ENCODE peak calls at places on chromosomes 5 and 9, in ten cellular contexts. W is stimulated activated CD4-positive, alpha-beta T cell treated with anti-CD3 and anti-CD28 coated beads, Interleukin-2, amount 100 ng/mL, for 48 hours; V is NCI-H1694; F is kidney tubule cell; U is activated CD8-positive, alpha-beta T cell treated with anti-CD3 and anti-CD28 coated beads, Interleukin-2, amount 10 ng/mL, durations not matched to agents 7 days and 5 days; Q is kidney epithelial cell; G is Calu3; A is amygdala; N is ACHN; X is WERI-Rb-1. L is an unnamed sample.

GRCh38 chr5:61866930-61867329 is 439.1 kb upstream of the KIF2A start:
- DNase-seq in V (no peak), U (peak), W (no peak), G (peak), X (no peak), F (peak), A (no peak), Q (peak), N (peak), L (no peak)

GRCh38 chr9:134784612-134785305 is 95.9 kb upstream of the FCN2 start:
- DNase-seq in Q (no peak), A (no peak), G (no peak), X (no peak), W (no peak), V (no peak), F (no peak), N (no peak), U (no peak), L (no peak)

GRCh38 chr5:75734913-75735789 is 17.9 kb upstream of the POC5 start:
- DNase-seq in N (peak), A (peak), V (no peak), F (peak), G (peak), Q (peak), W (no peak), U (peak), X (peak), L (peak)

GRCh38 chr5:168782172-168782571 is 203.0 kb upstream of the PANK3 start:
- DNase-seq in V (no peak), N (no peak), X (peak), F (no peak), U (no peak), Q (no peak), G (no peak), W (no peak), A (no peak), L (no peak)

GRCh38 chr9:75027187-75028107 is 646 bp downstream of the CARNMT1 start:
- DNase-seq in A (peak), F (peak), N (peak), W (peak), G (peak), X (peak), Q (no peak), U (peak), V (no peak), L (peak)

GRCh38 chr9:69504058-69504457 is 168.1 kb downstream of the APBA1 start:
- DNase-seq in U (no peak), Q (no peak), W (no peak), X (no peak), V (no peak), N (no peak), F (no peak), A (no peak), G (no peak), L (no peak)

GRCh38 chr9:129177791-129178578 is at the start of gene IER5L:
- DNase-seq in W (peak), F (peak), Q (peak), V (peak), X (peak), U (peak), N (peak), G (peak), A (peak), L (peak)

GRCh38 chr5:95283761-95284511 is 958 bp downstream of the MCTP1 start:
- DNase-seq in U (peak), G (peak), F (peak), V (peak), Q (no peak), W (no peak), X (peak), N (peak), A (peak), L (peak)

GRCh38 chr9:112971415-112971814 is 40.6 kb downstream of the ZNF883 start:
- DNase-seq in G (peak), F (peak), X (peak), N (peak), U (no peak), Q (no peak), A (no peak), W (no peak), V (no peak), L (peak)

GRCh38 chr5:104084896-104085295 is 522.3 kb upstream of the NUDT12 start:
- DNase-seq in A (no peak), W (no peak), F (no peak), N (no peak), U (no peak), X (no peak), V (no peak), Q (no peak), G (no peak), L (no peak)

GRCh38 chr9:91062281-91062680 is 260.7 kb downstream of the SYK start:
- DNase-seq in G (no peak), N (no peak), A (no peak), V (no peak), Q (no peak), U (no peak), X (no peak), F (no peak), W (no peak), L (no peak)

GRCh38 chr5:88647901-88648300 is 235.1 kb downstream of the MEF2C start:
- DNase-seq in Q (no peak), V (no peak), G (no peak), X (no peak), W (no peak), F (no peak), N (no peak), A (no peak), U (no peak), L (no peak)

GRCh38 chr9:69385474-69386091 is 60.6 kb downstream of the ENTREP1 start:
- DNase-seq in A (no peak), F (peak), U (no peak), W (no peak), G (no peak), V (no peak), Q (no peak), N (no peak), X (no peak), L (no peak)

GRCh38 chr5:143372187-143372829 is 31.2 kb downstream of the NR3C1 start:
- DNase-seq in W (no peak), F (peak), N (no peak), G (no peak), X (no peak), A (no peak), U (no peak), V (no peak), Q (no peak), L (no peak)

GRCh38 chr5:40497573-40497972 is 182.1 kb upstream of the PTGER4 start:
- DNase-seq in U (no peak), G (no peak), X (no peak), N (no peak), F (peak), Q (no peak), V (no peak), A (no peak), W (no peak), L (no peak)

GRCh38 chr9:91166796-91167366 is 194.8 kb downstream of the AUH start:
- DNase-seq in X (no peak), F (peak), V (no peak), A (no peak), G (no peak), U (no peak), W (no peak), Q (no peak), N (no peak), L (no peak)

GRCh38 chr9:136526625-136527066 is 19.2 kb downstream of the NOTCH1 start:
- DNase-seq in A (peak), V (no peak), F (no peak), N (no peak), W (no peak), Q (no peak), U (no peak), G (peak), X (peak), L (no peak)

L was measured in HEK293T.